ENCODE peak calls at places on chromosomes 13 and 19, in eight cellular contexts. U, O, L, F, K, A, X and H are unnamed samples.

GRCh38 chr13:62014299-62014698 is 598.6 kb upstream of the PCDH20 start:
- DNase-seq in U (no peak), O (no peak), L (no peak), F (no peak), K (no peak), A (no peak), X (no peak), H (peak)

GRCh38 chr13:72205773-72206172 is 338.8 kb upstream of the DACH1 start:
- DNase-seq in U (no peak), O (no peak), L (no peak), F (no peak), K (no peak), A (no peak), X (no peak), H (no peak)

GRCh38 chr19:18939922-18940775 is 868 bp downstream of the HOMER3 start:
- DNase-seq in U (peak), O (peak), L (no peak), F (peak), K (peak), A (no peak), X (peak), H (no peak)

GRCh38 chr13:98792321-98792720 is 39.8 kb upstream of the SLC15A1 start:
- DNase-seq in U (no peak), O (no peak), L (no peak), F (no peak), K (peak), A (no peak), X (no peak), H (no peak)

GRCh38 chr19:47406711-47407416 is 12.5 kb downstream of the MEIS3 start:
- DNase-seq in U (no peak), O (no peak), L (no peak), F (no peak), K (no peak), A (no peak), X (no peak), H (peak)

GRCh38 chr19:13817018-13817614 is 21.9 kb downstream of the ZSWIM4 start:
- DNase-seq in U (peak), O (peak), L (no peak), F (no peak), K (peak), A (no peak), X (no peak), H (no peak)

GRCh38 chr13:23660249-23660648 is 90.0 kb downstream of the TNFRSF19 start:
- DNase-seq in U (no peak), O (no peak), L (no peak), F (no peak), K (no peak), A (no peak), X (no peak), H (no peak)

GRCh38 chr19:18167975-18168645 is 5.5 kb upstream of the IFI30 start:
- DNase-seq in U (peak), O (no peak), L (no peak), F (no peak), K (no peak), A (no peak), X (no peak), H (no peak)

GRCh38 chr13:72255908-72256307 is 388.9 kb upstream of the DACH1 start:
- DNase-seq in U (no peak), O (peak), L (no peak), F (no peak), K (peak), A (no peak), X (no peak), H (no peak)

GRCh38 chr13:44352671-44353070 is 21.0 kb upstream of the SERP2 start:
- DNase-seq in U (no peak), O (no peak), L (no peak), F (no peak), K (no peak), A (no peak), X (no peak), H (no peak)

DNA sequence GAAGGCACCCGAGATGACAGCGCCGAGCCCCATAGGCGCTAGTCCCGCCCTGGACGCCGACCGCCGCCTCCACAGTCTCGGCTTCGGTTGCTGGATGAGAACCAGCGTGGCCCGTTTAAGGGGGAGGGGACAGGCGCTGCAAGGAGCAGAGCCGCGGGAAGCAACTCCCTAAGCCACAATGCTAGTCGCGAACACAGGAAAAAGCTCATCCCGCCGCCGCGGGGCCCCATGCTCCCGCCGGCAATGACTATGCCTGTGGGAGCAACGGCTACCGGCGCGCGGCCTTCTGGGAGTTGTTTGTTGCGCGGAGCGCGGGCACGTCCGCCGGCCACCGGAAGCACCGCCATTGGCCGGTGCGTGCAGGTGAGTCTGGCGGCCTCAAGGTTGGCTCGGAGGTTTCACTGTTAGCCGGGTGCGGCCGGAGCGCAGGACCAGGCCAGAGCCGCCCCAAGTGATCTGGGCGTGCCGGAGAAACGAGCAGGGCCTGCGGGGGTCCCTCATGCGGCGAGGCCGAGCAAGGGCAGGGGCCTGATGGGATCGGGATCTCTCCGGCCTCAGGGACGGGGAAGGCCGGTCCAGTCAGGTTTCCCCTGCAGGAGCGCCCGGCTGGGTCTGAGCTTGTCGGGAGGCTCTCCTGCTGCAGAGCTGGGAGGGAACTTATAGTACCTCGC is at the start of gene ZNF544:
- DNase-seq in U (peak), O (peak), L (no peak), F (peak), K (peak), A (no peak), X (peak), H (peak)
- TF ChIP-seq POLR2A in U (no peak), O (no peak), L (no peak), F (no peak), K (no peak), A (peak), X (no peak), H (peak)

GRCh38 chr19:2607712-2608601 is 94.5 kb downstream of the GNG7 start:
- DNase-seq in U (no peak), O (no peak), L (no peak), F (peak), K (no peak), A (no peak), X (no peak), H (no peak)
- TF ChIP-seq POLR2A in U (no peak), O (no peak), L (no peak), F (no peak), K (no peak), A (no peak), X (no peak), H (no peak)

GRCh38 chr19:37594982-37595382 is 306 bp downstream of the ZNF540 start:
- DNase-seq in U (peak), O (peak), L (peak), F (peak), K (peak), A (peak), X (peak), H (peak)

GRCh38 chr19:37594064-37594981 is at the start of the genes ZNF540 and ZNF571:
- DNase-seq in U (peak), O (peak), L (peak), F (peak), K (peak), A (peak), X (peak), H (peak)
- TF ChIP-seq POLR2A in U (peak), O (peak), L (no peak), F (peak), K (peak), A (peak), X (peak), H (peak)

DNA sequence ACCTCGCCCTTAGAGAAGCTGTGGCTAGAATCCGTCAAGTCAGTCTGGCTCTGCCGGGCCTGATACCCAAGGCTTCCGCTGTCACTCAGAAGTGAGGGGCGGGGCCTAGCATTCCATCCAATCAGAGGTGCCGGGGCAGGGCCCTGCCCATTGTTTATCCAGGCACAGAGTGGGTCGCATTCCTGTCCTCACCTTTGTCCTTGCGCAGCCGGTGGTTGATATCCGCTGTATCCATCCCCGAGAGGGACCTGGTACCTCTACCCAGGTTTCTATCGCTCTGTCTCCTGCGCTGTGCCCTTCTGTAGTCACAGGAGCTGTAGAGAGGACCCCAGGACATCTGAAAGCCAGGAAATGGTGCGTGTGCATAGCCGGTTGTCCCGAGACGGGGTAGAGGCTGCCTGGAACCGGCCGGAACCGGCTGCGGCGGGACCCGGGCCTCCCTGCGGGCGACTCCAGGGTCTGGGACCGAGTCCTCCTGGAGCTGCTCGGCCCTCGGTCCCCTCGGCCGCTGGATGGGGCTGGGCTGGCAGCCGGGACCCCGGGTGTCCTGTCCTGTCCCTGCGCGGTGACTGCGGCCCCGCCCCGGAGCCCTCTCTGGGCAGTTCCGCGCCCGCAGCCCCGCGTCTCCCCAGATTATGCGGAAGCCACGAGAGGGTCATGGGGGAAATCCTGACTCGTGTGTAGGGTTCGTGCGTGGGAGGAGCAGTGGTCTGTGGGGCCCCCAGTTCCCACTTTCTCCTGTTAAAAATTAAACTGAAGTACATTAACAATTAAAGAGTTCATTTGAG is at the start of gene ZNF763:
- DNase-seq in U (peak), O (peak), L (peak), F (peak), K (peak), A (peak), X (peak), H (peak)
- TF ChIP-seq POLR2A in U (peak), O (peak), L (no peak), F (peak), K (peak), A (peak), X (peak), H (peak)

DNA sequence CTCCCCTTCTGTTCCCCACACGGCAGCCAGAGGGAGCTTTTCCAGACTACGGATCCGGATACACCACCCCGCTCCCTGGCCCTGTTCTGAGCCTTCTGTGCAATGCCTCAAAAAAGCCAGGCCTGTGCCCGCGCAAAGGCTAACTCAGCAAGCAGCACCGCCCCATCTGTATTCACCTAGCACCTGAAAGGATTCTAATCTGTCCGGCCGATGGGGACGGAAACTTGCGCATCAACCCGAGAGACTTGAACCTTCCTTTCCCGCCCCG is 589 bp downstream of the ZBTB45 start:
- DNase-seq in U (peak), O (peak), L (no peak), F (peak), K (peak), A (no peak), X (peak), H (peak)
- TF ChIP-seq POLR2A in U (no peak), O (no peak), L (no peak), F (no peak), K (no peak), A (no peak), X (no peak), H (no peak)

DNA sequence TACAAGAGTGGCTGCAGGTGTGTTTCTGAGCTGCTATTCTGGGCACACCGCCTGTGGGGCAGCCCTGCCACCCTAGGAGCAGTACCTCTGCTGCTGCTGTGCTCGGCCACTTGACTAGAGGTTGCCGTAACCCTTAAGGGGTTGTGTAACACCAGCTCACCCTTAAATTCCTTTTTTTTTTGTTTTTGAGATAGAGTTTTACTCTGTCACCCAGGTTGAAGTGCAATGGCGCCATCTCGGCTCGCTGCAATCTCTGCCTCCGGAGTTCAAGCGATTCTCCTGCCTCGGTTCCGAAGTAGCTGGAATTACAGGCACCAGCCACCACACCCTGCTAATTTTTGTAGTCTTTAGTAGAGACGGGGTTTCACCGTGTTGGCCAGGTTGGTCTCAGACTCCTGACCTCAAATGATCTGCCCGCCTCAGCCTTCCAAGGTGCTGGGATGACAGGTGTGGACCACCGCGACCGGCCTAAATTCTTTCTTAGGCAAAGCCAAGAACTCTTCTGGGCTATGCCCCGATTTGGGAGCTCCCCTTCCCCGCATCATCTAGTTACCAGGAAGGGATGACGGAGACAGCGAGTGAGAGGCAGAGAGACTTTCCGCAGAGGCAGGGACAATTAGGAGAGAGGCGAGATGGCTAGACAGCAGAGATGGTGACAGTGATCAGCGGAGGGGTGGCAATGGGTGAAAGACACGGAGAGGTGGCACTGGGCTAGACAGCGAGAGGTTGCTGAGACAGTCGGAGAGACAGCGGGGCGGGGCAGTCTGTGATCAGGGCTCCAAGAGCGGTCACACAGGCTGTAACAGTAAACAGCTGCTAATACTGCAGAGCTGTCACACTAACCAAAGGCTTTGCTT is 4.4 kb upstream of the LILRA5 start:
- DNase-seq in U (no peak), O (peak), L (peak), F (no peak), K (no peak), A (no peak), X (no peak), H (no peak)
- TF ChIP-seq POLR2A in U (no peak), O (no peak), L (no peak), F (no peak), K (no peak), A (no peak), X (no peak), H (no peak)

DNA sequence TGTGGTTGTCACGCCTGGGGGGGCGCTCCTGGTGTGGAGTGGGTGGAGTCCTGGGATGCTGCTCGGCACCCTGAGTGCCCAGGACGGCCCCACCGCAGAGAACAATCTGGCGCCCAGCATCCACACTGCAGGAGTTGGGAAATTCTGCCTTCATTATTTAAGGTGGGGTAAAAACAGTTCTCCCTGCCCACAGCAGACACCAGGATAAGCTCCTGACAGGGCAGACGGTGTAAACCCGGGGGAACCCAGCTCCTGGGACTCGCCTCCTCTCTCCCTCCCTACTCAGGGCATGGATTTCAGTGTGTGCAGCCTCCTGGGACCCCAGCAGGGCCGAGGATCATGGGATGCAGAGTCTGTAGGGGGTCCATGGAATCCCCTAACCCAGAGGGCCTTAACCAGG is 7.7 kb upstream of the WDR18 start:
- DNase-seq in U (no peak), O (no peak), L (no peak), F (no peak), K (no peak), A (no peak), X (no peak), H (no peak)
- TF ChIP-seq POLR2A in U (no peak), O (no peak), L (no peak), F (no peak), K (no peak), A (no peak), X (no peak), H (no peak)

GRCh38 chr19:6100284-6100915 is 9.9 kb downstream of the RFX2 start:
- DNase-seq in U (no peak), O (peak), L (no peak), F (no peak), K (no peak), A (no peak), X (no peak), H (peak)
- TF ChIP-seq POLR2A in U (no peak), O (no peak), L (no peak), F (no peak), K (no peak), A (no peak), X (no peak), H (peak)